ENCODE peak calls at places on chromosomes 1 and 21, in seven cellular contexts. M is mesenchymal stem cell, H is IMR-90, P is H9, Z is trophoblast cell, F is neuronal stem cell, D is H1. C is an unnamed sample.

GRCh38 chr1:205763979-205764378 is 11.3 kb downstream of the RAB29 start:
- DNase-seq in M (no peak), H (no peak), P (no peak), Z (no peak), F (no peak), D (no peak), C (no peak)

GRCh38 chr1:241271427-241271826 is 85.6 kb downstream of the RGS7 start:
- DNase-seq in M (no peak), H (no peak), P (no peak), Z (no peak), F (no peak), D (no peak), C (no peak)

GRCh38 chr1:194466706-194467105 is 1280.3 kb upstream of the B3GALT2 start:
- DNase-seq in M (no peak), H (no peak), P (no peak), Z (no peak), F (no peak), D (no peak), C (peak)

GRCh38 chr1:88773540-88774150 is 89.6 kb downstream of the PKN2 start:
- DNase-seq in M (peak), H (peak), P (no peak), Z (peak), F (no peak), D (no peak), C (peak)

GRCh38 chr1:3174487-3175247 is 105.7 kb downstream of the PRDM16 start:
- DNase-seq in M (no peak), H (no peak), P (no peak), Z (peak), F (no peak), D (no peak), C (no peak)

GRCh38 chr1:54153548-54154439 is 994 bp upstream of the CDCP2 start:
- DNase-seq in M (peak), H (peak), P (peak), Z (peak), F (no peak), D (peak), C (peak)

GRCh38 chr1:115184951-115185331 is 95.6 kb upstream of the TSPAN2 start:
- DNase-seq in M (peak), H (peak), P (no peak), Z (peak), F (no peak), D (no peak), C (no peak)

GRCh38 chr1:243287128-243287470 is 31.3 kb downstream of the SDCCAG8 start:
- DNase-seq in M (peak), H (peak), P (no peak), Z (peak), F (no peak), D (no peak), C (no peak)

GRCh38 chr1:210722410-210723081 is 393.8 kb downstream of the HHAT start:
- DNase-seq in M (no peak), H (no peak), P (no peak), Z (no peak), F (no peak), D (no peak), C (no peak)

GRCh38 chr21:36854391-36854790 is 112.1 kb downstream of the HLCS start:
- DNase-seq in M (peak), H (peak), P (peak), Z (peak), F (peak), D (peak), C (peak)

GRCh38 chr1:188668083-188668482 is 1809.6 kb downstream of the BRINP3 start:
- DNase-seq in M (no peak), H (no peak), P (peak), Z (peak), F (no peak), D (no peak), C (peak)

GRCh38 chr1:205595861-205596260 is 36.0 kb downstream of the ELK4 start:
- DNase-seq in M (no peak), H (no peak), P (no peak), Z (no peak), F (no peak), D (peak), C (no peak)

GRCh38 chr1:101756411-101756810 is 240.3 kb downstream of the OLFM3 start:
- DNase-seq in M (no peak), H (no peak), P (no peak), Z (no peak), F (no peak), D (no peak), C (no peak)

GRCh38 chr1:26019641-26020315 is 1.8 kb upstream of the EXTL1 start:
- DNase-seq in M (no peak), H (peak), P (no peak), Z (peak), F (no peak), D (no peak), C (no peak)

GRCh38 chr1:50110084-50110615 is 1.4 kb downstream of the ELAVL4 start:
- DNase-seq in M (no peak), H (no peak), P (no peak), Z (no peak), F (no peak), D (no peak), C (no peak)

DNA sequence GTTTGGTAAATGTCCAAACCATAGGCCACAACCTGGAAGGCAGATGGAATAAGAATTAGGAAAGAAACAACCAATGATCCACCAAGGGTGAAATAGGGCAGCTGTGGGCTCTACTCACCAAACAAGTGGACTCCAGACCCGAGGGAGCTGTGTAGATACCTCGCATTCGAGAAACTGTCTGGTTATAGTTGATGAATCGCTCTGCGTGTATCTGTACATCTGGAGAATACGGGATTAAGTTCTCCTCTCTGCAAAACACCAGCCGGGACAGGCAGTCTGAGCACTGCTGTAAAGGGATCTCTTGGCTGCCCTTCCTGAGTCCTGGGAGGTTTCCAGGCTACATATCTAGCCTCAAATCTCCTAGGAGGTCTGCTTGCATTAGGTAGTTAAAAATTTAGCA is 9.4 kb upstream of the UBR4 start:
- DNase-seq in M (no peak), H (no peak), P (no peak), Z (no peak), F (no peak), D (no peak), C (no peak)
- H4K8ac ChIP-seq in M (no peak), H (no peak), P (no peak), Z (no peak), F (no peak), D (no peak), C (no peak)

DNA sequence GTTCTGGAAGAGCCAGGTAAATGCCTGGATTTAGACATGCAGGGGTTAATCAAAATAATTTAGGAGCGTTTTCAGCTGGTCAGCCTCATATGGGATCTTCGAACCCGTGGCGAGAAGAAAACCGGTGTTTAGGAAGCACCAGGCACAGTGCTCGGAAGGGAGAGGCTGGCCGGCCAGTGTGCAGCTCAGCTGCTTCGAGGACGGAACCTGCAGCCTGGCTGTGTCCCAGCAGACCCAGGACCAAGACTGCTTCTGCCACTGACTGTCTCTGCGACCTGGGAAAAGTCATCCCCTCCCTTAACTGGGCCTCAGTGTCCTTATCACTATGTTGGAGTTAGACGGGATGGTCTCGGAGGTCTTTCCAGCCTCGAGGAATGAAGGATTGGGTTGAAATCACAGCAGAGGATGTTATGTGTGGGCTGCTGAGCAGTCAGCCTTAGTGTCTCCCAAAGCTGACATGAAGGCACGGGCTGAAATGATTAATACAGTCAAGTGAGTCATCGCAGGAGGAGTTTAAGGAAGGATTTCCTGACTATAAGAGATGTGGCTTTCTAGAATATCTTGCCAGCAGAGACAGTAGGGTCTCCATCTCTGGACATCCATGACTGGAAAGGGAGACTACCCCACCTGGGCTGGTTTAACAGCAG is 20.8 kb downstream of the PPFIA4 start:
- DNase-seq in M (peak), H (peak), P (no peak), Z (peak), F (no peak), D (no peak), C (no peak)
- H4K8ac ChIP-seq in M (peak), H (no peak), P (no peak), Z (no peak), F (no peak), D (no peak), C (no peak)

DNA sequence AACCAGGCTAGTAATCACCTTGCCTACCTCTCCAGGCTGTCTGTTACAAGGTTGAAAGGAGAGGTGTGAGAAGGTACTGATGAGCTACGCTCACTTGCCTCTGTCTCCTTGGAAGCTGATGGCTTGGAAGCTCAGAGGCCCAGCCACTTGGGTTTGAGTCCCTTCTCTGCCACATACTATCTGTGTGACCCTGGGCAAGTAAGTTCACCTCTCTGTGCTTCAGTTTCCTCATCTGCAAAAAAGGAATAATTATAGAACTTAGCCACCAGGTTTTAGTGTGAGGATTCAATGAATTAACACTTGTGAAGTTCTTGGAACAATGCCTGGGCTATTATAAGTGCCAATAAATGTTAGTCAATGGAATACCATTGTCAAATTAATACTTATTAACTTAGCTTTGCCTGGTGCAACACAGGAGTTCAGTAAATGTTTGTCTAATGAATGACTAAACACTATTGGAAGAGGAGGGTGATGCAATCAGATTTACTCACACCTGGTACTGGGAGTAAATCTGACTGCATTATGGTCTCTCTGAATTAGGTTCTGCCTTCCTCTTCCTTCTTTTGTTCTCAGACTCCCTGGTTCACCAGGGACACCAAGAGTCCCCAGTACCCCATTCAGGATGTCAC is 55.5 kb downstream of the TRABD2B start:
- DNase-seq in M (no peak), H (no peak), P (no peak), Z (peak), F (no peak), D (peak), C (no peak)
- H4K8ac ChIP-seq in M (no peak), H (no peak), P (no peak), Z (no peak), F (no peak), D (no peak), C (no peak)

GRCh38 chr1:41390573-41390972 is 29.3 kb downstream of the FOXO6 start:
- DNase-seq in M (no peak), H (no peak), P (no peak), Z (no peak), F (no peak), D (no peak), C (no peak)

GRCh38 chr1:41389009-41389408 is 27.8 kb downstream of the FOXO6 start:
- DNase-seq in M (no peak), H (no peak), P (no peak), Z (no peak), F (no peak), D (no peak), C (no peak)

GRCh38 chr1:41391834-41392527 is 30.7 kb downstream of the FOXO6 start:
- DNase-seq in M (no peak), H (no peak), P (no peak), Z (no peak), F (no peak), D (no peak), C (no peak)

GRCh38 chr1:41388517-41388916 is 27.3 kb downstream of the FOXO6 start:
- DNase-seq in M (no peak), H (no peak), P (no peak), Z (no peak), F (no peak), D (no peak), C (no peak)

DNA sequence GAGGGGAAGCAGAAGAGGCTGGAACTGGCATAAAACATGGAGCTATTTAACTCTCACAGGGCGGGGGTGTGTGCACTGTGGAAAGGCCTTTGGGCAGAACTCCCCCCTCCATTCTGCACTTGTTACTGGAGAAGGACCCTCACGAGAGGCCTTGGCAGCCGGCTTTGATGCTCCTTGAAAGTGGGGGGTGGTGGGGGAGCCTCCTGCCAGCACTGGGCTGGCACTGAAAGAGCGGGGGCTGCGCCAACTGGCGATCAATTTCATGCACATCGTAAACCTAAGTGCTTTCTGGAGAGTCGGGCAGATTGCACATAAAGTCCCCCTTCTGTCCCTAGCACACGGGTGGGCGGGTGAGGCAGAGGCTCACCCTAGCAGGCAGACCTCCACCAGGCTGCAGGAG is 28.9 kb downstream of the FOXO6 start:
- DNase-seq in M (no peak), H (no peak), P (no peak), Z (no peak), F (no peak), D (no peak), C (no peak)
- H4K8ac ChIP-seq in M (no peak), H (no peak), P (no peak), Z (no peak), F (no peak), D (no peak), C (no peak)

DNA sequence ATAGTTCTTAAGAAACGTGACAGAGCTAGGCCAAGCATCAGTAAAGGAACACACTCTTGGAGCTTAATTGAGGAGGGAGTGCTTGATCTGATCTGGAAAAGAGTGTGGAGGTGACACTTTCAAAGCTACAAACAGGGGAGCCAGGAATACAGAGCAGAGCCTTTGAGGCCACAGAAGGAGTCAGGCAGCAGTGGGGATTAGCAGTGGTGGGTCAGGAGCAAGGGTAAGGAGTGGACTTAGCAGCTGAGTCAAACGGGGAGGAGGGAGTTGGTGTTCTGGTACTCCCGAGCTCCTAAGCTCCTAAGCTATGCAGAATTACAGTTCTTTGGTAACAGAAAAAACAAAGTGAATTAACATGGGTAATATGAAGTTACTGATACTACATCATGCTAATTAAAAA is 14.5 kb downstream of the RAB4A start:
- DNase-seq in M (no peak), H (no peak), P (no peak), Z (no peak), F (no peak), D (no peak), C (no peak)
- H4K8ac ChIP-seq in M (no peak), H (no peak), P (no peak), Z (no peak), F (no peak), D (no peak), C (no peak)

DNA sequence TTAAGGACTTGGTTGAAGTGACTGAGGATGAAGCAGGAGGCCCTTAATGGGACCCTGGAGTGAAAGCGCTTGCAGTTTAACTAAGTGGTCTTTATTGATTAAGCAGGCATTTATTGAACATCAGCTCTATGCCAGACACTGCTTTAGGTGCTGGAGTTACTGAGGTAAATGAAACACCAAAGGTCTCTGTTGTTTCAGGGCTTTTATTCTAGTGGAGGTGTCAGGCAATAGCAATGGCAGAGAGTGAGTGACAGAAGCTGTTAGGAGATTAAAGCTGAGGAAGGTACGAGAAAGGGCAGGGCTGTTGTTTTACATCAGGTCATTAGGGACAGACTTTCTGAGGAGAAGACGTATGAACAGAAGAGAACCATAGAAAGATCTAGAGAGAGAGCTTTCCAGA is 186.9 kb downstream of the PDE4B start:
- DNase-seq in M (no peak), H (no peak), P (no peak), Z (no peak), F (no peak), D (no peak), C (no peak)
- H4K8ac ChIP-seq in M (no peak), H (no peak), P (no peak), Z (no peak), F (no peak), D (no peak), C (no peak)

DNA sequence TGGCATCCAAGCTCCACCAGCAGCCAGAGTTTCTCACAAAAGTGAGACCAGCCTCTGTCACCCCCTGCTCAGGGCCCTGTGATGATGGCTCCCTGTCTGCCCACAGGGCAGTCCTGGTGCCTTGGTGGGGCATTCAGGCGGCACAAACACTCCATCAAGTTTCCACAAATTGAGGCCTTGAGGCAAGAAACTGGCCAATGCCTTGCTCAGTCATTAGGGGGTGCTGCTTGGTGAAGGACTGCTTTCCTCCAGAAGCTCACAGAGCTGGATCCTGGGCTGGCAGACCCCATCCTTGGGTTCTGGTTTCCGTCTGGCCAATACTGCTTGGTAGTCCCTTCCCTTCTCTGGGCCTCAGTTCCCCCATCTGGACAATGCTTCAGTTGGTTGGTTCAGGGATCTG is 12.5 kb upstream of the AHDC1 start:
- DNase-seq in M (no peak), H (no peak), P (no peak), Z (no peak), F (no peak), D (no peak), C (no peak)
- H4K8ac ChIP-seq in M (no peak), H (no peak), P (no peak), Z (no peak), F (no peak), D (no peak), C (no peak)